ENCODE peak calls at places on chromosomes 16 and 17, in six cellular contexts. M, R, N, J, K and S are unnamed samples.

GRCh38 chr16:77496934-77497333 is 62.1 kb upstream of the ADAMTS18 start:
- DNase-seq in M (no peak), R (no peak), N (peak; percentile 6), J (no peak), K (no peak), S (no peak)

GRCh38 chr17:55770220-55770870 is 19.5 kb downstream of the PCTP start:
- DNase-seq in M (peak; percentile 16), R (peak; percentile 72), N (peak; percentile 78), J (no peak), K (no peak), S (peak; percentile 45)

GRCh38 chr16:31707743-31708335 is 165.8 kb upstream of the ZNF267 start:
- DNase-seq in M (no peak), R (no peak), N (no peak), J (no peak), K (no peak), S (no peak)

GRCh38 chr17:7380321-7380720 is 568 bp upstream of the TNK1 start:
- DNase-seq in M (peak; percentile 87), R (peak; percentile 47), N (no peak), J (no peak), K (peak; percentile 64), S (no peak)

GRCh38 chr17:37678036-37678435 is 34.8 kb upstream of the DDX52 start:
- DNase-seq in M (no peak), R (no peak), N (no peak), J (no peak), K (no peak), S (no peak)

GRCh38 chr17:50117202-50118040 is 12.5 kb downstream of the SAMD14 start:
- DNase-seq in M (no peak), R (peak; percentile 35), N (peak; percentile 74), J (no peak), K (peak; percentile 90), S (no peak)

GRCh38 chr17:38815576-38816193 is 9.4 kb downstream of the CWC25 start:
- DNase-seq in M (no peak), R (peak; percentile 59), N (peak; percentile 64), J (no peak), K (no peak), S (no peak)

GRCh38 chr17:49742256-49742655 is 21.7 kb downstream of the FAM117A start:
- DNase-seq in M (no peak), R (peak; percentile 34), N (no peak), J (no peak), K (no peak), S (no peak)

GRCh38 chr16:29849505-29849904 is 13.5 kb downstream of the CDIPT start:
- DNase-seq in M (peak; percentile 22), R (no peak), N (no peak), J (no peak), K (no peak), S (no peak)

GRCh38 chr17:65228734-65229390 is 91.7 kb downstream of the RGS9 start:
- DNase-seq in M (no peak), R (peak; percentile 22), N (peak; percentile 78), J (no peak), K (no peak), S (no peak)

GRCh38 chr16:16150117-16150877 is 73.0 kb downstream of the ABCC6 start:
- DNase-seq in M (no peak), R (peak; percentile 76), N (no peak), J (no peak), K (no peak), S (no peak)

GRCh38 chr16:49427771-49428170 is 54.2 kb downstream of the C16orf78 start:
- DNase-seq in M (no peak), R (no peak), N (no peak), J (no peak), K (no peak), S (no peak)

GRCh38 chr16:66382171-66382965 is 15.9 kb downstream of the CDH5 start:
- DNase-seq in M (peak; percentile 98), R (peak; percentile 92), N (peak; percentile 93), J (peak; percentile 53), K (peak; percentile 54), S (no peak)

GRCh38 chr16:71461686-71462648 is at the start of gene ZNF23:
- DNase-seq in M (peak; percentile 58), R (peak; percentile 74), N (peak; percentile 81), J (no peak), K (peak; percentile 81), S (peak; percentile 75)

GRCh38 chr17:8621585-8621984 is 8.9 kb downstream of the MYH10 start:
- DNase-seq in M (no peak), R (peak; percentile 59), N (peak; percentile 33), J (no peak), K (no peak), S (no peak)

GRCh38 chr16:85291302-85292148 is 179.3 kb upstream of the CIBAR2 start:
- DNase-seq in M (no peak), R (no peak), N (peak; percentile 73), J (no peak), K (no peak), S (peak; percentile 52)

GRCh38 chr16:3058173-3059030 is 7.0 kb upstream of the IL32 start:
- DNase-seq in M (no peak), R (no peak), N (peak; percentile 43), J (no peak), K (peak; percentile 85), S (peak; percentile 23)

GRCh38 chr16:50121721-50122445 is 31.2 kb upstream of the TENT4B start:
- DNase-seq in M (no peak), R (no peak), N (no peak), J (no peak), K (no peak), S (no peak)

GRCh38 chr17:79023886-79024771 is at the start of gene C1QTNF1:
- DNase-seq in M (peak; percentile 69), R (peak; percentile 38), N (peak; percentile 60), J (no peak), K (peak; percentile 73), S (peak; percentile 44)

GRCh38 chr17:49434821-49435581 is 20.3 kb upstream of the PHB1 start:
- DNase-seq in M (no peak), R (peak; percentile 41), N (peak; percentile 66), J (peak; percentile 38), K (peak; percentile 89), S (peak; percentile 69)

GRCh38 chr17:78356163-78356713 is 3.6 kb downstream of the SOCS3 start:
- DNase-seq in M (peak; percentile 91), R (peak; percentile 98), N (peak; percentile 96), J (peak; percentile 73), K (peak; percentile 92), S (no peak)

GRCh38 chr16:49473131-49473530 is 99.5 kb downstream of the C16orf78 start:
- DNase-seq in M (no peak), R (no peak), N (no peak), J (no peak), K (peak; percentile 11), S (no peak)

GRCh38 chr16:55155815-55156214 is 168.2 kb upstream of the IRX6 start:
- DNase-seq in M (no peak), R (no peak), N (no peak), J (no peak), K (peak; percentile 50), S (no peak)

GRCh38 chr16:27843800-27844199 is 219.7 kb downstream of the GSG1L start:
- DNase-seq in M (no peak), R (no peak), N (no peak), J (no peak), K (peak; percentile 12), S (no peak)

GRCh38 chr17:64991726-64992125 is 64.8 kb downstream of the GNA13 start:
- DNase-seq in M (no peak), R (no peak), N (no peak), J (no peak), K (no peak), S (no peak)

GRCh38 chr17:82216301-82217119 is 3.9 kb upstream of the CCDC57 start:
- DNase-seq in M (peak; percentile 74), R (peak; percentile 81), N (peak; percentile 69), J (no peak), K (no peak), S (no peak)

GRCh38 chr17:31859487-31860008 is 504 bp upstream of the COPRS start:
- DNase-seq in M (peak; percentile 33), R (no peak), N (no peak), J (no peak), K (peak; percentile 34), S (no peak)

GRCh38 chr17:27944546-27945332 is 51.6 kb upstream of the LYRM9 start:
- DNase-seq in M (no peak), R (no peak), N (no peak), J (no peak), K (no peak), S (no peak)

DNA sequence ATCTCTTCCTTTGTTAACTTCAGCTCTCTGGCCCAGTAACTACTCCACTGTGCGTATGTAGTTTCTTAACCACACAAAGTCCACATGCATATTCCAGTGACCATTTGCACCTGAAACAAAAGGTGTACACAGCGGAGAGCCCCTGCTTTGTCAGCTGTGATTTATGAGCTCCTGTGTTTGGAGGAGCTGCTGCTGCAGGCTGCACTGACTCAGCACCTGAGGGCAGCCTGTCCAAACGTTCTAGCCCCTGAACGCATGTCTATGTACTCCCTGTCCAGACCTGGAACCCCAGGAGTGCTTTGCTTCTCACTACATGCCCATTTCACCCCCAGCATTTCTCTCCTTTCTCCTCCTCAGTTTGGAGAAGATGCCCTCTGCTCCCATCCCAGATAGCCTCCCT is 216.1 kb downstream of the ABCC12 start:
- DNase-seq in M (no peak), R (no peak), N (no peak), J (no peak), K (no peak), S (no peak)
- H2AK5ac ChIP-seq in M (no peak overlapping the region), R (no peak overlapping the region), N (no peak overlapping the region), J (no peak overlapping the region), K (no peak overlapping the region), S (no peak overlapping the region)

GRCh38 chr17:45300060-45300751 is 16.6 kb downstream of the MAP3K14 start:
- DNase-seq in M (no peak), R (no peak), N (no peak), J (no peak), K (no peak), S (no peak)
- H3K4me2 ChIP-seq in M (no peak overlapping the region), R (no peak overlapping the region), N (no peak overlapping the region), J (no peak overlapping the region), K (no peak overlapping the region), S (no peak overlapping the region)

GRCh38 chr16:73076291-73076959 is 28.5 kb upstream of the ZFHX3 start:
- DNase-seq in M (no peak), R (no peak), N (no peak), J (no peak), K (no peak), S (no peak)
- H4K91ac ChIP-seq in M (no peak overlapping the region), R (no peak overlapping the region), N (no peak overlapping the region), J (no peak overlapping the region), K (no peak overlapping the region), S (no peak overlapping the region)

GRCh38 chr17:59711936-59712335 is 4.5 kb downstream of the VMP1 start:
- DNase-seq in M (no peak), R (no peak), N (no peak), J (no peak), K (no peak), S (no peak)

GRCh38 chr17:59702304-59702703 is 4.9 kb downstream of the PTRH2 start:
- DNase-seq in M (no peak), R (no peak), N (no peak), J (no peak), K (no peak), S (no peak)

GRCh38 chr17:59707182-59707970 is at the start of the genes PTRH2 and VMP1:
- DNase-seq in M (peak; percentile 100), R (peak; percentile 100), N (peak; percentile 100), J (peak; percentile 98), K (peak; percentile 100), S (peak; percentile 99)

GRCh38 chr17:59707971-59708425 is 544 bp downstream of the VMP1 start:
- DNase-seq in M (no peak), R (no peak), N (no peak), J (no peak), K (no peak), S (peak; percentile 24)

DNA sequence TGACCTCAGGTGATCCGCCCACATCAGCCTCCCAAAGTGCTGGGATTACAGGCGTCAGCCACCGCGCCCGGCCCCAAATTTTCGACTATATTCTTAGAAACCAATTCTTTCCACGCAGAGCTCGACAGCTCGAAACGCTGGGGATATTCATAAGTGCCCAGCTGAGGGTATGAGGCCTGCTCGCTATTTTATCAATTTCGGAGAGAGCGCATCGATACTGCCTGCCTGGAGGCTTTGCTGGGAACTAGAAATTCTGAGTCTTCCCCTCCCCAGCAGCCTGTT is 389 bp downstream of the PTRH2 start:
- DNase-seq in M (peak; percentile 11), R (no peak), N (no peak), J (no peak), K (no peak), S (no peak)
- H2AK5ac ChIP-seq in M (peak overlapping the region; percentile 77), R (peak overlapping the region; percentile 82), N (peak overlapping the region; percentile 14), J (no peak overlapping the region), K (no peak overlapping the region), S (no peak overlapping the region)